ENCODE peak calls at places on chromosomes 5 and 9, in nine cellular contexts. U is NCI-H146, X is posterior vena cava, K is lower lobe of right lung, P is non-pigmented ciliary epithelial cell, F is anterior cingulate cortex, H is RCC 7860, J is dorsolateral prefrontal cortex, C is PC-9. E is an unnamed sample.

GRCh38 chr9:122816163-122816867 is 12.1 kb downstream of the PDCL start:
- DNase-seq in U (no peak), X (no peak), K (peak), P (no peak), F (no peak), H (no peak), J (no peak), C (no peak), E (no peak)

GRCh38 chr9:87464110-87464991 is 33.3 kb upstream of the DAPK1 start:
- DNase-seq in U (no peak), X (no peak), K (no peak), P (no peak), F (no peak), H (no peak), J (no peak), C (peak), E (peak)

GRCh38 chr5:177376107-177376506 is 8.1 kb upstream of the SLC34A1 start:
- DNase-seq in U (no peak), X (no peak), K (no peak), P (no peak), F (no peak), H (no peak), J (no peak), C (no peak), E (no peak)

GRCh38 chr9:110797611-110798010 is 129.0 kb downstream of the MUSK start:
- DNase-seq in U (no peak), X (no peak), K (no peak), P (peak), F (no peak), H (no peak), J (no peak), C (peak), E (no peak)

GRCh38 chr5:126395198-126395597 is 28.0 kb upstream of the GRAMD2B start:
- DNase-seq in U (no peak), X (no peak), K (no peak), P (no peak), F (no peak), H (no peak), J (no peak), C (no peak), E (no peak)

GRCh38 chr9:9790216-9790872 is 822.5 kb downstream of the PTPRD start:
- DNase-seq in U (peak), X (no peak), K (no peak), P (no peak), F (no peak), H (no peak), J (no peak), C (no peak), E (no peak)

GRCh38 chr9:3957296-3957695 is 342.6 kb downstream of the GLIS3 start:
- DNase-seq in U (no peak), X (no peak), K (no peak), P (no peak), F (no peak), H (no peak), J (no peak), C (no peak), E (no peak)

GRCh38 chr5:146296245-146296644 is 42.4 kb upstream of the POU4F3 start:
- DNase-seq in U (no peak), X (no peak), K (no peak), P (no peak), F (no peak), H (no peak), J (no peak), C (no peak), E (no peak)

GRCh38 chr9:27303219-27303618 is 6.3 kb upstream of the EQTN start:
- DNase-seq in U (no peak), X (no peak), K (no peak), P (no peak), F (no peak), H (peak), J (no peak), C (peak), E (no peak)

GRCh38 chr9:133256686-133257091 is 18.3 kb downstream of the ABO start:
- DNase-seq in U (no peak), X (no peak), K (no peak), P (no peak), F (no peak), H (no peak), J (no peak), C (no peak), E (no peak)

GRCh38 chr5:135491552-135492318 is 39.6 kb upstream of the TIFAB start:
- DNase-seq in U (peak), X (no peak), K (peak), P (no peak), F (no peak), H (no peak), J (no peak), C (no peak), E (no peak)

GRCh38 chr9:33267368-33267767 is 2.5 kb downstream of the CHMP5 start:
- DNase-seq in U (no peak), X (no peak), K (no peak), P (no peak), F (no peak), H (no peak), J (no peak), C (no peak), E (no peak)

GRCh38 chr9:2859776-2860379 is 16.0 kb upstream of the PUM3 start:
- DNase-seq in U (peak), X (peak), K (peak), P (peak), F (no peak), H (peak), J (peak), C (no peak), E (no peak)

GRCh38 chr5:142409253-142409594 is 84.4 kb upstream of the SPRY4 start:
- DNase-seq in U (no peak), X (no peak), K (no peak), P (no peak), F (no peak), H (no peak), J (no peak), C (no peak), E (no peak)

GRCh38 chr9:129857207-129857606 is 21.9 kb downstream of the USP20 start:
- DNase-seq in U (no peak), X (no peak), K (no peak), P (no peak), F (no peak), H (no peak), J (no peak), C (no peak), E (no peak)

GRCh38 chr5:164487939-164488338 is 982.5 kb downstream of the MAT2B start:
- DNase-seq in U (no peak), X (no peak), K (no peak), P (no peak), F (no peak), H (no peak), J (no peak), C (no peak), E (no peak)

GRCh38 chr5:170273968-170274710 is 23.4 kb downstream of the LCP2 start:
- DNase-seq in U (peak), X (no peak), K (no peak), P (no peak), F (no peak), H (no peak), J (no peak), C (no peak), E (no peak)

GRCh38 chr9:105458404-105458803 is 10.6 kb downstream of the FSD1L start:
- DNase-seq in U (no peak), X (no peak), K (no peak), P (no peak), F (no peak), H (no peak), J (no peak), C (no peak), E (no peak)

GRCh38 chr9:101727621-101728524 is 10.6 kb downstream of the GRIN3A start:
- DNase-seq in U (peak), X (no peak), K (no peak), P (no peak), F (no peak), H (peak), J (no peak), C (no peak), E (no peak)

GRCh38 chr9:89442501-89442978 is 55.4 kb downstream of the SEMA4D start:
- DNase-seq in U (no peak), X (no peak), K (no peak), P (no peak), F (peak), H (no peak), J (no peak), C (no peak), E (no peak)

GRCh38 chr9:84397822-84398221 is 57.3 kb upstream of the SLC28A3 start:
- DNase-seq in U (no peak), X (no peak), K (no peak), P (peak), F (no peak), H (no peak), J (no peak), C (no peak), E (peak)

GRCh38 chr9:121344062-121344696 is 25.9 kb downstream of the STOM start:
- DNase-seq in U (no peak), X (no peak), K (no peak), P (no peak), F (no peak), H (no peak), J (no peak), C (no peak), E (no peak)

GRCh38 chr9:15576350-15577050 is 23.7 kb downstream of the CCDC171 start:
- DNase-seq in U (no peak), X (no peak), K (no peak), P (no peak), F (no peak), H (no peak), J (no peak), C (no peak), E (no peak)

GRCh38 chr5:36369092-36369737 is 67.5 kb upstream of the RANBP3L start:
- DNase-seq in U (no peak), X (no peak), K (no peak), P (no peak), F (no peak), H (no peak), J (no peak), C (no peak), E (no peak)

GRCh38 chr9:92746567-92747458 is 17.8 kb downstream of the BICD2 start:
- DNase-seq in U (no peak), X (no peak), K (no peak), P (no peak), F (no peak), H (no peak), J (no peak), C (no peak), E (no peak)

GRCh38 chr9:92947268-92948031 is at the start of gene FGD3:
- DNase-seq in U (peak), X (no peak), K (no peak), P (no peak), F (no peak), H (no peak), J (no peak), C (no peak), E (no peak)

GRCh38 chr5:108258001-108258400 is 123.9 kb downstream of the FBXL17 start:
- DNase-seq in U (no peak), X (no peak), K (no peak), P (no peak), F (no peak), H (no peak), J (no peak), C (no peak), E (no peak)

GRCh38 chr9:137127301-137128157 is 11.4 kb upstream of the GRIN1 start:
- DNase-seq in U (no peak), X (no peak), K (no peak), P (no peak), F (no peak), H (no peak), J (no peak), C (no peak), E (no peak)

GRCh38 chr9:77449177-77450092 is 198.7 kb downstream of the GNA14 start:
- DNase-seq in U (no peak), X (no peak), K (no peak), P (peak), F (no peak), H (peak), J (no peak), C (peak), E (no peak)

GRCh38 chr9:86413966-86414880 is 60.0 kb upstream of the TUT7 start:
- DNase-seq in U (no peak), X (no peak), K (no peak), P (no peak), F (no peak), H (peak), J (no peak), C (no peak), E (no peak)

GRCh38 chr5:51378415-51378777 is 4.9 kb upstream of the ISL1 start:
- DNase-seq in U (no peak), X (no peak), K (no peak), P (no peak), F (no peak), H (no peak), J (no peak), C (no peak), E (no peak)

GRCh38 chr9:3758816-3759576 is 233.2 kb upstream of the RFX3 start:
- DNase-seq in U (no peak), X (no peak), K (no peak), P (no peak), F (no peak), H (no peak), J (no peak), C (no peak), E (no peak)